ENCODE peak calls at places on chromosomes 12 and 14, in seven cellular contexts. Y, B, F, D, P, E and X are unnamed samples.

GRCh38 chr12:112107728-112108447 is 695 bp downstream of the NAA25 start:
- DNase-seq in Y (no peak), B (no peak), F (peak; percentile 79), D (no peak), P (peak; percentile 77), E (no peak), X (no peak)

GRCh38 chr14:63752449-63753169 is 24.7 kb upstream of the SGPP1 start:
- DNase-seq in Y (peak; percentile 76), B (no peak), F (no peak), D (peak; percentile 58), P (no peak), E (peak; percentile 68), X (no peak)

GRCh38 chr14:48536318-48536717 is 860.9 kb upstream of the MDGA2 start:
- DNase-seq in Y (no peak), B (no peak), F (peak; percentile 86), D (no peak), P (peak; percentile 87), E (no peak), X (no peak)

GRCh38 chr12:128178971-128179370 is 88.0 kb upstream of the TMEM132C start:
- DNase-seq in Y (no peak), B (no peak), F (peak; percentile 13), D (no peak), P (peak; percentile 20), E (no peak), X (no peak)

GRCh38 chr14:70698288-70698687 is 56.6 kb downstream of the TTC9 start:
- DNase-seq in Y (peak; percentile 48), B (no peak), F (peak; percentile 44), D (peak; percentile 19), P (peak; percentile 47), E (peak; percentile 73), X (no peak)

GRCh38 chr12:49917126-49917787 is 13.6 kb upstream of the FAIM2 start:
- DNase-seq in Y (no peak), B (no peak), F (no peak), D (no peak), P (peak; percentile 31), E (no peak), X (no peak)

GRCh38 chr12:122227341-122227740 is 1.5 kb upstream of the DIABLO start:
- DNase-seq in Y (no peak), B (peak; percentile 66), F (no peak), D (no peak), P (no peak), E (no peak), X (peak; percentile 34)

GRCh38 chr12:47741340-47741703 is 16.0 kb upstream of the ENDOU start:
- DNase-seq in Y (no peak), B (peak; percentile 83), F (no peak), D (no peak), P (no peak), E (peak; percentile 73), X (peak; percentile 63)

GRCh38 chr14:81625343-81625742 is 91.7 kb upstream of the SEL1L start:
- DNase-seq in Y (no peak), B (no peak), F (peak; percentile 44), D (no peak), P (no peak), E (no peak), X (no peak)

GRCh38 chr14:92993302-92993701 is 70.4 kb downstream of the CHGA start:
- DNase-seq in Y (no peak), B (no peak), F (no peak), D (no peak), P (no peak), E (no peak), X (no peak)

GRCh38 chr12:113758165-113758924 is 207.8 kb downstream of the RBM19 start:
- DNase-seq in Y (no peak), B (no peak), F (no peak), D (no peak), P (no peak), E (no peak), X (no peak)

GRCh38 chr12:113759135-113759534 is 207.0 kb downstream of the RBM19 start:
- DNase-seq in Y (no peak), B (no peak), F (no peak), D (no peak), P (no peak), E (no peak), X (no peak)

GRCh38 chr12:113762849-113763816 is 203.0 kb downstream of the RBM19 start:
- DNase-seq in Y (no peak), B (no peak), F (no peak), D (no peak), P (no peak), E (no peak), X (no peak)

GRCh38 chr12:113766133-113766879 is 199.8 kb downstream of the RBM19 start:
- DNase-seq in Y (no peak), B (no peak), F (no peak), D (no peak), P (peak; percentile 66), E (no peak), X (no peak)

DNA sequence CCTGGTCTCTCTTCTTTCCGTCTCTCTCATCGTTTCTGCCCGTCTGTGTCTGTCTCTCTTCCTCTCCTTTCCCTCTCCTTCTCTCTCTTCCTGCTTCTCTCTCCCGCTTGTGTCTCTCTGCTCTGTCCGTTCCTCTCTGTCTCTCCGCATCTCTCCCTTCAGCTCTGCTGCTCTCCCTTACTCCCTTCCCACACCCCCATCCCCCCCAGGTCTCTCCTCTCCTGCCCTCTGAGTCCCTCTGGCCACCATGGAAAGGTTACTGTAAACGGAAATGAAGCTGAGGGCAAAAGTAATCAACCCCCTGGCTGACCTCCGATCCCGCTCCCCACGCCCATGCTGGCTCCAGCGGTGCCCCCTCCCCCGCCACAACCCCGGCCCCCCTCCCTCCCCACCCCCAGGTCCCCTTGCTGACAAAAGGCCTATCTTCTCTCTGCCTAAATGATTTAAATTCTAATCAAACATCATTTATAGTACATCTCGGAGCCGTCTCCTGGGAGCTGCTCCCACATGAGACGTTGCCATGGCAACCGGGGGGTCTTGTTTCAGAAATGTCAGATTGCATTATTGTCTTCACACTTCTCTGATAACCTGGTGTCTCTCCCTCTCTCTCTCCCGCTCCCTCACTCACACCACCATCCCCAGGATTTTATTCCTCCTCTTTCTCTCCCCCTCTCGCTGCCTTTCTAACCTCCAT is 203.8 kb downstream of the RBM19 start:
- DNase-seq in Y (no peak), B (no peak), F (peak; percentile 64), D (no peak), P (peak; percentile 67), E (no peak), X (no peak)
- H3K27me3 ChIP-seq in Y (peaks cover 15% of the 10 kb centered on the region), B (peaks cover 3% of the 10 kb centered on the region), F (no peaks in the 10 kb centered on the region), D (peaks cover 14% of the 10 kb centered on the region), P (peaks cover 4% of the 10 kb centered on the region), E (no peaks in the 10 kb centered on the region), X (no peaks in the 10 kb centered on the region)

GRCh38 chr14:91263329-91263728 is 18.8 kb upstream of the GPR68 start:
- DNase-seq in Y (no peak), B (no peak), F (no peak), D (no peak), P (no peak), E (no peak), X (no peak)

GRCh38 chr14:91258876-91259275 is 14.4 kb upstream of the GPR68 start:
- DNase-seq in Y (no peak), B (no peak), F (no peak), D (no peak), P (no peak), E (no peak), X (no peak)

GRCh38 chr14:91264151-91265150 is 19.9 kb upstream of the GPR68 start:
- DNase-seq in Y (no peak), B (peak; percentile 21), F (no peak), D (no peak), P (peak; percentile 77), E (peak; percentile 2), X (no peak)

GRCh38 chr14:91261115-91261514 is 16.6 kb upstream of the GPR68 start:
- DNase-seq in Y (no peak), B (peak; percentile 48), F (no peak), D (no peak), P (no peak), E (no peak), X (peak; percentile 23)

DNA sequence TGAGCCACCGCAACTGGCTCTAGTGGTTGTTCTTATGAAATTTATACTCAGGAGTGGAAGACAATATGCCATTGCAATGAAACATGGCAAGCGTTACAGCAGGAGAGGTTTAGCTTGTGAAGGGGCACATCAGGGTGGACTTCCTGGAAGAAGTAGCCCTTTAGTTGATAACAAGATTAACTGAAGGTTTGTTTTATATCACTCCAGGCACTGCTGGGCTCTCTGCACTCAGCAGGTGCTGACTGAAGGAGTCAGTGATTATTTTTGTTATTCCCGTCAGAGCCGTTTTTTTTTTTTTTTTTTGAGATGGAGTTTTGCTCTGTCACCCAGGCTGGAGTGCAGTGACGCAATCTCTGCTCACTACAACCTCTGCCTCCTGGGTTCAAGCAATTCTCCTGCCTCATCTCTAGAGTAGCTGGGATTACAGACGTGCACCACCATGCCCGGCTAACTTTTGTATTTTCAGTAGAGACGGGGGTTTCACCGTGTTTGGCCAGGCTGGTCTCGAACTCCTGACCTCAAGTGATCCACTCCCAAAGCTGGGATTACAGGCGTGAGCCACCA is 17.6 kb upstream of the GPR68 start:
- DNase-seq in Y (no peak), B (no peak), F (no peak), D (no peak), P (no peak), E (no peak), X (no peak)
- H3K4me1 ChIP-seq in Y (no peaks in the 10 kb centered on the region), B (peaks cover 19% of the 10 kb centered on the region), F (no peaks in the 10 kb centered on the region), D (no peaks in the 10 kb centered on the region), P (peaks cover under 1% of the 10 kb centered on the region), E (no peaks in the 10 kb centered on the region), X (peaks cover 12% of the 10 kb centered on the region)

DNA sequence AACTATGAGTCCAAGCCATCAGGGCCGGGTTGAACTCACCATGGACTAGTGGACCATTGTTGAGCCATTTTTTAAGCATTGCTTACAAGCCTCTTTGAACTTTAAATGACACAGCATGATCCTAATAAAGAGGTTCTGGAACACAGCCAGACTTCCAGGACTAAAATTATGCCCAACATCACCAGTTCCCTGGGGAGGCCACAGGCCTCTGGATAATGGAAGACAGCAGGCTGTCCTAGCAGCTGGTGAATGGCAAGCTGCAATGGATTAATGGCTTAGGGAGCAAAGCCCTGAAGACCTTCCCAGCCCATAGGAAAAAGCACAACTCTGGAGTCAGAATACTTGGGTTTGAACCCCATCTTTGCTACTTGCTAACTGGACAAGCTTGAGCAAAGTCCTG is 71.3 kb downstream of the FLRT2 start:
- DNase-seq in Y (no peak), B (no peak), F (no peak), D (no peak), P (no peak), E (no peak), X (no peak)
- H3K4me3 ChIP-seq in Y (no peak overlapping the region), B (no peak overlapping the region), F (no peak overlapping the region), D (no peak overlapping the region), P (no peak overlapping the region), E (no peak overlapping the region), X (no peak overlapping the region)

DNA sequence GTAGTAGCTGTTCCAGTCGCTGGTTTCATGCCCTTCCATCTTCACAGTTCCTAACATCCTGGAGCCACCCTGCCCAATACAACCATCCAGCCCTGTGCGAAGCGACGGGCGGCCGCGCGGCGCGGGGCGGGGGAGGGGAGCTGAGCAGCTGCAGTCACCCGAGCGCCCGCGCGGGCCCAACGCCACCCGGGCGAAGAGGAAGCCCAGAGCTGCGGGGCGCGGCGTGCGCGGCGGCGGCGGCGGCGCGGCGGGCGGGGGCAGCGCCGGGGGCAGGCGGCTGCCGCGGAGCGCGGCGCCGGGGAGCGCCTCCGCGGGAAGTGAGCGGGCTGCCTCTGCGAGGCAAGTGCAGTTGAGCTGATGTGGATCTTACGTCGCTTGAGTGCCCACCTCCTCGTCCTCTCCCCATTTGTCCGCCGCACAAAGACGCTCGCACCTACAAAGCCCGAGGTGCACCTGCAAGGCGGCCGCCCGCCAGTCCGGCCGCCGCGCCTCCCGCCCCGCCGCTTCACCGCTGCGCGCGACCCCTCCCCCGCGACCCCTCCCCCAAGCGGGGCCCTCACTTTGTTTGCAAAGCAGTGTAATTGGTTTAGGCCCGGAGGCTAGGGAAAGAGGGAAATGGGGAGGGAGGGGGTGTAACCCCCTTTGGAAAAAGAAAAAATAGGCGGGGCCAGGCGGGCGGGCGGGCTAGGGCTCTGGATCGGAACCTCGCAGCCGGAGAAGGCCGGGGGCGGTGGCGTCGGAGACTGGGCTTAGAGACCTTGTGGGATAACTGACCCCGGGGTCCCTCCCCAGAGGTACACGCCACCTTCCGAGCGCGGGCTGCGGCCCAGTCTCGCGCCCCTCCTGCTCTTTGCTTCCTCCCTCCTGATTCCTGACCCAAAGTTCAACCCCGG is at the start of the genes FOXA1 and TTC6:
- DNase-seq in Y (no peak), B (no peak), F (peak; percentile 65), D (peak; percentile 24), P (peak; percentile 84), E (peak; percentile 62), X (no peak)
- H3K27me3 ChIP-seq in Y (peaks cover 86% of the 10 kb centered on the region), B (peaks cover 47% of the 10 kb centered on the region), F (peaks cover 54% of the 10 kb centered on the region), D (peaks cover 81% of the 10 kb centered on the region), P (peaks cover 85% of the 10 kb centered on the region), E (no peaks in the 10 kb centered on the region), X (peaks cover 71% of the 10 kb centered on the region)